ENCODE peak calls at places on chromosomes 1 and 21, in six cellular contexts. D is esophagus squamous epithelium, B is thyroid gland, G is testis, E is ovary, W is prostate gland. R is an unnamed sample.

GRCh38 chr1:178126261-178126660 is 32.4 kb downstream of the RASAL2 start:
- DNase-seq in D (no peak), B (no peak), G (no peak), E (no peak), W (no peak), R (no peak)

GRCh38 chr1:224923726-224924125 is 5.7 kb upstream of the DNAH14 start:
- DNase-seq in D (no peak), B (no peak), G (no peak), E (no peak), W (no peak), R (no peak)

GRCh38 chr1:85361606-85362005 is 85.2 kb upstream of the BCL10 start:
- DNase-seq in D (no peak), B (no peak), G (no peak), E (no peak), W (no peak), R (no peak)

GRCh38 chr1:234154320-234155251 is 218.7 kb upstream of the COA6 start:
- DNase-seq in D (no peak), B (peak; percentile 9), G (peak; percentile 43), E (no peak), W (peak; percentile 27), R (peak; percentile 41)

GRCh38 chr1:48680411-48681035 is 96.2 kb downstream of the BEND5 start:
- DNase-seq in D (no peak), B (no peak), G (no peak), E (no peak), W (no peak), R (no peak)

GRCh38 chr1:162906485-162906884 is 45.5 kb upstream of the CCDC190 start:
- DNase-seq in D (no peak), B (no peak), G (no peak), E (no peak), W (no peak), R (no peak)

GRCh38 chr1:12457771-12458170 is 160.2 kb downstream of the DHRS3 start:
- DNase-seq in D (no peak), B (no peak), G (no peak), E (no peak), W (no peak), R (no peak)

GRCh38 chr1:6393400-6394187 is at the start of gene ACOT7:
- DNase-seq in D (peak; percentile 40), B (peak; percentile 88), G (peak; percentile 94), E (peak; percentile 89), W (peak; percentile 88), R (peak; percentile 81)

GRCh38 chr1:209363112-209363511 is 220.4 kb upstream of the CAMK1G start:
- DNase-seq in D (no peak), B (peak; percentile 2), G (no peak), E (no peak), W (peak; percentile 67), R (no peak)

GRCh38 chr1:97094257-97094972 is 372.8 kb downstream of the PTBP2 start:
- DNase-seq in D (no peak), B (no peak), G (no peak), E (no peak), W (no peak), R (peak; percentile 5)

GRCh38 chr1:202811296-202812175 is 782 bp downstream of the PCAT6 start:
- DNase-seq in D (no peak), B (peak; percentile 9), G (peak; percentile 42), E (peak; percentile 50), W (no peak), R (no peak)

GRCh38 chr1:153805042-153805745 is 30.0 kb downstream of the SLC27A3 start:
- DNase-seq in D (peak; percentile 29), B (peak; percentile 37), G (peak; percentile 48), E (no peak), W (peak; percentile 37), R (peak; percentile 81)

GRCh38 chr21:41565550-41565949 is 57.6 kb upstream of the TMPRSS2 start:
- DNase-seq in D (no peak), B (no peak), G (no peak), E (no peak), W (no peak), R (no peak)
- TF ChIP-seq POLR2A in D (no peak), B (no peak), G (no peak), E (no peak), W (no peak), R (no peak)

DNA sequence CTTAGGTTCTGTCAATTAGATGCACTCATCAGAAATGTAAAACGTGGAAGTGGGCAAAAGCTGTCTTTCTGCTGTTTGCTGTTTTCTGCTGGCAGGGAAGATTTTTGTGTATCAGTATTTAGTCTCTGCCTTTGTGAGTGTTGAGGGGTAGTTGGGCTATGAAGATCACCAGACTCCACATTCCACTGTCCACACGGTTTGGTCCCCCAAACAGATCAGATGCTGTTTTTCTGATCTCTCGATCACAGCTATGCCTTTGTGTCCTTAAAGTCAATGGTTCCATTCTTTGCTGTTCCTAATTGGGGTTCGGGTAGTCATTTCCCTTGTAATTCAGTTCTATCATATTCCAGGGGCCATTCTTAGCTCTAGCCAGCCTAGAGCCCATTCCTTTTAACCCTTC is 27.0 kb upstream of the NPL start:
- DNase-seq in D (no peak), B (no peak), G (no peak), E (no peak), W (no peak), R (no peak)
- TF ChIP-seq POLR2A in D (no peak), B (no peak), G (no peak), E (no peak), W (no peak), R (no peak)

GRCh38 chr1:207069059-207069458 is 16.0 kb downstream of the PFKFB2 start:
- DNase-seq in D (no peak), B (no peak), G (no peak), E (no peak), W (no peak), R (no peak)

GRCh38 chr1:207070811-207071210 is 17.7 kb downstream of the PFKFB2 start:
- DNase-seq in D (no peak), B (no peak), G (no peak), E (no peak), W (no peak), R (no peak)

GRCh38 chr1:207067185-207067584 is 14.1 kb downstream of the PFKFB2 start:
- DNase-seq in D (no peak), B (no peak), G (no peak), E (no peak), W (no peak), R (no peak)

GRCh38 chr1:207069858-207070506 is 16.9 kb downstream of the PFKFB2 start:
- DNase-seq in D (no peak), B (peak; percentile 84), G (no peak), E (no peak), W (no peak), R (no peak)

GRCh38 chr1:207067695-207068094 is 14.6 kb downstream of the PFKFB2 start:
- DNase-seq in D (no peak), B (no peak), G (no peak), E (no peak), W (no peak), R (no peak)
- TF ChIP-seq POLR2A in D (no peak), B (no peak), G (no peak), E (no peak), W (no peak), R (no peak)

DNA sequence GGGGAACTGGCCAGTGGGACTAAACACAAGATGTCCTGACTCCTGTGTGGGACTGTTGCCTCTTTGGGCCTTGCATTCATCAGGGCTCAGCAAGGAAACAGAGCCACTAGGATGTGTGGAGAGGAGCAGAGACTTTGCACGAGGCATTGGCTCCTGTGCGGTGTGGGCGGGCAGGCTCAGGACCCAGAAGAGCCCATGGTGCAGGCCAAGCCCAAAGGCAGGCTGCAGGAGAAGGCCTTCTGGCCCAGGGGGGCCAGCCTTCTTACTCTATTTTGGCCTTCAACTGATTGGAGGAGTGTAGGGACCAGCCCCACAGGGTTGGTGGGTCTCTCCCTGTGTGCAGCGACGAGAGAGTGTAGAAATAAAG is 23.5 kb downstream of the LRRC3 start:
- DNase-seq in D (no peak), B (no peak), G (no peak), E (no peak), W (no peak), R (no peak)
- TF ChIP-seq POLR2A in D (no peak), B (no peak), G (no peak), E (no peak), W (no peak), R (no peak)

DNA sequence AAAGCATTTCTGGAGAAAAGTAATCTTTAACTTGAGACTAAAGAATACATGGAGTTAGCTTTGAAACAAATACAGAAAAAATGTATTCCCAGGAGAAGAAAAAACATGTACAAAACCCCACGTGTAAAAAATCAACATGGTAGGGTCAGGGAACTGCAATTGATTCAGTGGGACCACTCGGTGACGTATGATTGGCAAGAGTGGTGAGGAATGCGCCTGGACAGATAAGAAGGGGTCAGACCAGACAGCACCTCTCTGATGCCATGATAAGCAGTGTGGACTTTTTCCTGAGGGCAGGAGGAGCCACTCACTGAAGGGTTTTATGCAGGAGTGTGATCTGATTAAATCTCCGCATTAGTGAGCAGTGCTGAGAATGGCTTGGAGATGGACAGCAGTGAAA is 142.5 kb downstream of the DAB1 start:
- DNase-seq in D (no peak), B (no peak), G (no peak), E (no peak), W (no peak), R (no peak)
- TF ChIP-seq POLR2A in D (no peak), B (no peak), G (no peak), E (no peak), W (no peak), R (no peak)

GRCh38 chr1:1273152-1273534 is 511 bp downstream of the UBE2J2 start:
- DNase-seq in D (no peak), B (no peak), G (no peak), E (no peak), W (no peak), R (no peak)

GRCh38 chr1:1272341-1273151 is 1.1 kb downstream of the UBE2J2 start:
- DNase-seq in D (no peak), B (no peak), G (no peak), E (no peak), W (no peak), R (no peak)

GRCh38 chr1:1274931-1275431 is 1.3 kb upstream of the UBE2J2 start:
- DNase-seq in D (no peak), B (no peak), G (no peak), E (no peak), W (no peak), R (no peak)

GRCh38 chr1:1274299-1274930 is 761 bp upstream of the UBE2J2 start:
- DNase-seq in D (no peak), B (no peak), G (no peak), E (no peak), W (no peak), R (no peak)

DNA sequence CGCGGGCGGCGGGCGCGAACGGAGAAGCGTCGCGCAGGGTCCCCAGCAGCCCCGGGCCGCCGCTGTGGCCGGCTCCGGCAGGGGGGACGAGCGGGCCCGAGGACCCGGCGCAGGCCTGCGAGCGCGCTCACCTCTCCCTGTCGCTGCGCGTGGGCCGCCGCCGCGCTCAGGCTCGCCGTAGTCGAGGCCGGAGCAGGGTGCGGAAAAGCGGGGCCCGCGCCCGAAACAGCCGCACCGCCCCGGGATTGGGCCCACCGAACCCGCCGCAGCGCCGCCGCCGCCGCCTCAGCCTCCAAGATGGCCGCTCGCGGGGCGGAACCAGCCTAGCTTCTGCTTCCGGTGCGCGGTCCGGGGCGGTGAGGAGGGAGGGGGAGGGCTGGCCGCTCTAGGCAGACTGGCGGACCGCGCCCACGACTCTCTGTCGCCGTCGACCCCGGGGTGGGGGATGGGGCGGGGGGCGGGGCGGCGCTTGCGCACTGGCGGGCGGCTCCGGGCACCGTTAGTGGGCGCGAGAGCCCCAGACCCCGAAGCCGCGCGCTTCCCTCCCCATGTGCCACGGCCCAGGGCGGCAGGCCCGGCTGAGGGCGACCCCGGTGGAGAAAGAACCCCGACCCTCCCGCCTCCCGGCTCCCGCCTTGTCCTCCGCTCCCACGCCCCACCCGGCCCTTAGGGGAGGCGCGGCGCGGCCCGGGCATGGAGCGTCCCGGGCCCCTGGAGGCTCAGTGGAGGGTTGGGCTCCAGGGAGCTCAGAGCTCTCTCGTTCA is at the start of gene UBE2J2:
- DNase-seq in D (peak; percentile 67), B (peak; percentile 95), G (peak; percentile 96), E (peak; percentile 95), W (peak; percentile 91), R (peak; percentile 77)
- TF ChIP-seq POLR2A in D (peak; percentile 22), B (no peak), G (peak; percentile 45), E (peak; percentile 69), W (peak; percentile 44), R (peak; percentile 26)

GRCh38 chr21:25424045-25424444 is 183.2 kb downstream of the MRPL39 start:
- DNase-seq in D (no peak), B (no peak), G (no peak), E (no peak), W (no peak), R (no peak)
- TF ChIP-seq POLR2A in D (no peak), B (no peak), G (no peak), E (no peak), W (no peak), R (no peak)